ENCODE peak calls at places on chromosome 19, in four cellular contexts. J is LHCN-M2, N is bronchial epithelial cell, B is Caco-2. I is an unnamed sample.

GRCh38 chr19:43229315-43229714 is 23.9 kb upstream of the PSG4 start:
- DNase-seq in J (peak), B (no peak), N (peak), I (no peak)

GRCh38 chr19:14683439-14683838 is 6.4 kb upstream of the ZNF333 start:
- DNase-seq in J (no peak), B (no peak), N (no peak), I (no peak)

GRCh38 chr19:11265177-11265784 is 3.0 kb upstream of the DOCK6 start:
- DNase-seq in B (no peak), J (no peak), N (no peak), I (no peak)

GRCh38 chr19:8935460-8935859 is 74.7 kb downstream of the MUC16 start:
- DNase-seq in J (no peak), N (peak), B (no peak), I (no peak)

GRCh38 chr19:10748924-10749434 is 31.1 kb downstream of the DNM2 start:
- DNase-seq in J (peak), B (no peak), N (peak), I (no peak)

GRCh38 chr19:39053276-39054090 is 21.1 kb upstream of the FBXO27 start:
- DNase-seq in J (no peak), N (no peak), B (peak), I (no peak)

GRCh38 chr19:14337510-14337909 is 43.7 kb upstream of the ADGRE5 start:
- DNase-seq in N (no peak), J (peak), B (no peak), I (peak)

GRCh38 chr19:43643326-43643725 is 3.7 kb upstream of the CADM4 start:
- DNase-seq in B (no peak), N (no peak), J (peak), I (no peak)

GRCh38 chr19:6453951-6454565 is 5.5 kb downstream of the SLC25A23 start:
- DNase-seq in J (no peak), B (no peak), N (no peak), I (no peak)

GRCh38 chr19:47232422-47233211 is 1.6 kb upstream of the BBC3 start:
- DNase-seq in B (no peak), J (peak), N (peak), I (no peak)

GRCh38 chr19:7260161-7260560 is 34.1 kb downstream of the INSR start:
- DNase-seq in N (no peak), J (peak), B (no peak), I (no peak)

GRCh38 chr19:6720369-6721112 is at the start of gene C3:
- DNase-seq in J (peak), N (peak), B (peak), I (no peak)

GRCh38 chr19:1828279-1829238 is 16.5 kb upstream of the ATP8B3 start:
- DNase-seq in N (no peak), J (no peak), B (no peak), I (no peak)

GRCh38 chr19:56105090-56105701 is 15.9 kb downstream of the ZNF787 start:
- DNase-seq in J (no peak), N (peak), B (no peak), I (peak)

GRCh38 chr19:32708457-32708856 is 11.1 kb upstream of the TDRD12 start:
- DNase-seq in B (no peak), J (no peak), N (no peak), I (no peak)

GRCh38 chr19:42048992-42049391 is 21.0 kb downstream of the GRIK5 start:
- DNase-seq in N (peak), B (no peak), J (no peak), I (no peak)

GRCh38 chr19:30682576-30683536 is 310.7 kb downstream of the ZNF536 start:
- DNase-seq in N (peak), J (peak), B (peak), I (peak)

GRCh38 chr19:19591133-19591825 is 27.2 kb downstream of the PBX4 start:
- DNase-seq in J (peak), N (peak), B (peak), I (peak)

GRCh38 chr19:18500820-18501219 is 21.1 kb downstream of the ELL start:
- DNase-seq in N (no peak), B (no peak), J (no peak), I (no peak)

GRCh38 chr19:45097776-45098520 is 5.0 kb downstream of the PPP1R37 start:
- DNase-seq in B (peak), J (peak), N (peak), I (no peak)

GRCh38 chr19:46303702-46304397 is 7.0 kb downstream of the HIF3A start:
- DNase-seq in J (peak), N (peak), B (peak), I (peak)

GRCh38 chr19:30160426-30160825 is 211.8 kb upstream of the ZNF536 start:
- DNase-seq in N (no peak), J (no peak), B (no peak), I (no peak)

GRCh38 chr19:38932425-38933179 is 1.9 kb downstream of the MRPS12 start:
- DNase-seq in N (peak), J (peak), B (no peak), I (peak)

GRCh38 chr19:43809762-43810696 is 7.8 kb upstream of the LYPD5 start:
- DNase-seq in N (peak), B (no peak), J (peak), I (no peak)

GRCh38 chr19:54644056-54644455 is 13.8 kb downstream of the LILRB1 start:
- DNase-seq in N (no peak), B (no peak), J (no peak), I (no peak)

GRCh38 chr19:29539668-29540067 is 13.9 kb downstream of the VSTM2B start:
- DNase-seq in B (peak), J (no peak), N (no peak), I (no peak)

GRCh38 chr19:50861025-50861424 is 6.3 kb downstream of the KLK3 start:
- DNase-seq in B (peak), J (no peak), N (peak), I (no peak)

GRCh38 chr19:5090780-5091575 is 122.1 kb downstream of the KDM4B start:
- DNase-seq in N (no peak), B (no peak), J (peak), I (no peak)

GRCh38 chr19:3423183-3423829 is 56.9 kb downstream of the NFIC start:
- DNase-seq in N (no peak), B (no peak), J (no peak), I (no peak)

GRCh38 chr19:900302-901111 is 7.2 kb downstream of the RNU6-9 start:
- DNase-seq in N (peak), J (no peak), B (no peak), I (peak)

GRCh38 chr19:6460099-6460884 is 700 bp upstream of the SLC25A23 start:
- DNase-seq in J (peak), B (peak), N (peak), I (peak)

GRCh38 chr19:38676023-38676877 is 28.8 kb downstream of the ACTN4 start:
- DNase-seq in N (peak), J (peak), B (no peak), I (no peak)

GRCh38 chr19:4064073-4064550 is 2.6 kb downstream of the ZBTB7A start:
- DNase-seq in J (no peak), B (no peak), N (no peak), I (no peak)

GRCh38 chr19:52270266-52270885 is 989 bp downstream of the ZNF766 start:
- DNase-seq in J (peak), N (peak), B (no peak), I (no peak)

I was measured in WTC11.